ENCODE peak calls at places on chromosomes 7 and 10, in ten cellular contexts. P, U, S, F, N, G, X, E, L and A are unnamed samples.

GRCh38 chr7:106116162-106116704 is 4.1 kb upstream of the SYPL1 start:
- DNase-seq in P (no peak), U (no peak), S (no peak), F (no peak), N (no peak), G (no peak), X (no peak), E (no peak), L (no peak), A (no peak)

GRCh38 chr10:124244256-124244877 is 151.0 kb upstream of the CHST15 start:
- DNase-seq in P (no peak), U (peak), S (peak), F (no peak), N (no peak), G (no peak), X (peak), E (no peak), L (no peak), A (no peak)

GRCh38 chr10:45460235-45460878 is 86.3 kb downstream of the ALOX5 start:
- DNase-seq in P (no peak), U (no peak), S (peak), F (no peak), N (no peak), G (no peak), X (no peak), E (no peak), L (no peak), A (no peak)

GRCh38 chr10:36671607-36672006 is 453.8 kb upstream of the ANKRD30A start:
- DNase-seq in P (no peak), U (no peak), S (no peak), F (no peak), N (no peak), G (no peak), X (no peak), E (no peak), L (no peak), A (no peak)

GRCh38 chr7:90951986-90952648 is 312.1 kb upstream of the FZD1 start:
- DNase-seq in P (no peak), U (no peak), S (no peak), F (no peak), N (no peak), G (no peak), X (no peak), E (no peak), L (no peak), A (no peak)

GRCh38 chr7:28488061-28488791 is 75.9 kb downstream of the CREB5 start:
- DNase-seq in P (no peak), U (no peak), S (no peak), F (no peak), N (no peak), G (no peak), X (no peak), E (no peak), L (no peak), A (no peak)

GRCh38 chr7:10557375-10557774 is 416.3 kb upstream of the PHF14 start:
- DNase-seq in P (no peak), U (no peak), S (no peak), F (no peak), N (no peak), G (no peak), X (no peak), E (no peak), L (no peak), A (no peak)

GRCh38 chr7:127943541-127944521 is 87.4 kb downstream of the LRRC4 start:
- DNase-seq in P (no peak), U (no peak), S (no peak), F (no peak), N (peak), G (no peak), X (no peak), E (no peak), L (no peak), A (peak)

GRCh38 chr7:47513741-47514241 is 68.1 kb downstream of the TNS3 start:
- DNase-seq in P (no peak), U (peak), S (no peak), F (no peak), N (no peak), G (peak), X (no peak), E (peak), L (peak), A (no peak)

GRCh38 chr7:105304040-105304895 is 84.5 kb downstream of the SRPK2 start:
- DNase-seq in P (no peak), U (no peak), S (no peak), F (no peak), N (no peak), G (no peak), X (no peak), E (no peak), L (no peak), A (no peak)

GRCh38 chr10:70540789-70541360 is 61.7 kb downstream of the PRF1 start:
- DNase-seq in P (no peak), U (no peak), S (no peak), F (no peak), N (no peak), G (no peak), X (no peak), E (no peak), L (no peak), A (no peak)

GRCh38 chr7:26192485-26193087 is 8.0 kb downstream of the HNRNPA2B1 start:
- DNase-seq in P (no peak), U (no peak), S (peak), F (no peak), N (no peak), G (no peak), X (no peak), E (no peak), L (no peak), A (no peak)
- TF ChIP-seq POLR2A in P (no peak), U (no peak), S (no peak), F (no peak), N (no peak), G (no peak), X (no peak), E (no peak), L (no peak), A (no peak)

GRCh38 chr10:46559231-46559671 is 2.8 kb upstream of the GPRIN2 start:
- DNase-seq in P (no peak), U (peak), S (peak), F (no peak), N (no peak), G (peak), X (peak), E (peak), L (peak), A (peak)

GRCh38 chr10:46558141-46558410 is 1.6 kb upstream of the GPRIN2 start:
- DNase-seq in P (no peak), U (no peak), S (no peak), F (no peak), N (no peak), G (no peak), X (no peak), E (no peak), L (no peak), A (no peak)

GRCh38 chr10:46560381-46560780 is 3.9 kb upstream of the GPRIN2 start:
- DNase-seq in P (no peak), U (peak), S (peak), F (no peak), N (no peak), G (peak), X (peak), E (peak), L (peak), A (no peak)

GRCh38 chr10:46558411-46559185 is 2.1 kb upstream of the GPRIN2 start:
- DNase-seq in P (no peak), U (peak), S (peak), F (peak), N (no peak), G (peak), X (peak), E (peak), L (peak), A (peak)

GRCh38 chr10:46560952-46561351 is 4.5 kb upstream of the GPRIN2 start:
- DNase-seq in P (no peak), U (no peak), S (no peak), F (no peak), N (no peak), G (peak), X (peak), E (no peak), L (no peak), A (peak)
- TF ChIP-seq POLR2A in P (no peak), U (no peak), S (no peak), F (no peak), N (no peak), G (no peak), X (no peak), E (no peak), L (no peak), A (no peak)

DNA sequence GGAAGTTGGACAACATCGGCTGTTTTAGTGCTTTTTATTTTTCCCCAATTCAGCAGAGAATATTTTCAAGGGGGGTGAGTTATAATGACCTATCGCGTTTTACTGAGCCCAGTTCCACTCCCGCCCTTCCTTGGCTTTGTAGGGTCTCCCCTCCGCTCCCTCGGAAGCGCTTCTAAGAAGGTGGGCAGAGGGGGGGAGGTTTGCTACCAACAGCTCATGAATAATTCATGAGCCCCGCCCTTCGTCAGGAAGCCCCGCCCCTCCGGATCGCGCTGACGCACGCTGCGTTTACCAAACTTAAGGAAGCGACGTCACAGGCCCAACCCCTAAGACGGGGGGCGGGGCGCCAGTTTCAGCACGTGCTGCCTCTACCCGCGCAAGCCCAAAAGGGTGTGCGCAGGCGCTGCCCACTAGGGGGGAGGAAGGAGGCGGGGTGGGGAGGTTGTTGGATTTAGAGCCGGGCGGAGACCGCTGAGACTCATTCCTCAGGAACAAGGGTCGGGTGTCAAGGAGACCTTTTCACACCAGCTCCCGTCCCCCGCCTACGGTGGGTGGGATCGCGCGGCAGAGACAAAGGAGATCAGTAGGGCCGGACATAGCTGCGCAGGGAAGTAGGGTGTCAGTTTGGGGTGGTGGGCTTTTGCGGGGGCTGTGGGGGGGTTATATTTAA is 529 bp upstream of the MEPCE start:
- DNase-seq in P (peak), U (peak), S (peak), F (peak), N (peak), G (peak), X (peak), E (peak), L (peak), A (peak)
- TF ChIP-seq POLR2A in P (peak), U (peak), S (peak), F (peak), N (peak), G (peak), X (peak), E (peak), L (peak), A (no peak)

GRCh38 chr7:36153571-36154097 is 580 bp downstream of the EEPD1 start:
- DNase-seq in P (no peak), U (peak), S (no peak), F (peak), N (no peak), G (peak), X (peak), E (peak), L (peak), A (peak)

GRCh38 chr7:36158321-36158605 is 5.2 kb downstream of the EEPD1 start:
- DNase-seq in P (no peak), U (no peak), S (no peak), F (no peak), N (no peak), G (no peak), X (no peak), E (no peak), L (no peak), A (no peak)

GRCh38 chr7:36157506-36158320 is 4.7 kb downstream of the EEPD1 start:
- DNase-seq in P (no peak), U (no peak), S (no peak), F (no peak), N (no peak), G (no peak), X (no peak), E (no peak), L (no peak), A (no peak)

GRCh38 chr7:36154255-36155212 is 1.5 kb downstream of the EEPD1 start:
- DNase-seq in P (no peak), U (peak), S (no peak), F (no peak), N (no peak), G (no peak), X (no peak), E (peak), L (peak), A (no peak)

GRCh38 chr7:36155811-36156361 is 2.8 kb downstream of the EEPD1 start:
- DNase-seq in P (no peak), U (peak), S (peak), F (no peak), N (no peak), G (peak), X (no peak), E (peak), L (peak), A (peak)
- TF ChIP-seq POLR2A in P (no peak), U (no peak), S (no peak), F (no peak), N (no peak), G (no peak), X (no peak), E (no peak), L (no peak), A (no peak)

DNA sequence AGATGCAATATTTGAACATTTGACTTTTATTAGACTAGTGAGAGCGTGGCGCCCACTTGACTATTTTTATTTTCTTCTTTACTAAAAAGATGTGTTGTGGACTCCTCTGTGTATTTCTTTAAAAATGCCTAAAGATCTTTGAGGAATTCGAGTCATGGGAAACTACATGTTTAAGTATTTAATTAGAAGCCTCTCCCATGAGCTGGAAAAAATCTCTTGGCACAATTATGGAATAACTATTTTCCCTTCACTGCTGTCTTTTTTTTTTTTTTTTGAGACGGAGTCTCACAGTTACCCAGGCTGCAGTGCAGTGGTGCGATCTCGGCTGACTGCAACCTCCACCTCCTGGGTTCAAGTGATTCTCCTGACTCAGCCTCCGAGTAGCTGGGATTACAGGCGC is 124.2 kb downstream of the ARHGAP12 start:
- DNase-seq in P (no peak), U (no peak), S (no peak), F (no peak), N (no peak), G (no peak), X (no peak), E (no peak), L (no peak), A (no peak)
- TF ChIP-seq POLR2A in P (no peak), U (no peak), S (no peak), F (no peak), N (no peak), G (no peak), X (no peak), E (no peak), L (no peak), A (no peak)

GRCh38 chr10:3935933-3936359 is 150.9 kb upstream of the KLF6 start:
- DNase-seq in P (no peak), U (no peak), S (peak), F (no peak), N (no peak), G (peak), X (no peak), E (peak), L (no peak), A (no peak)
- TF ChIP-seq POLR2A in P (no peak), U (no peak), S (no peak), F (no peak), N (no peak), G (no peak), X (no peak), E (no peak), L (no peak), A (no peak)